ENCODE peak calls at places on chromosome 21, in ten cellular contexts. M is Peyer's patch, A is GM12865, C is progenitor cell of endocrine pancreas, L is AG09309, Q is stomach, N is fibroblast of lung, I is mucosa of descending colon, K is dorsolateral prefrontal cortex, Z is GM06990. X is an unnamed sample.

GRCh38 chr21:37878946-37879660 is 37.2 kb downstream of the KCNJ6 start:
- DNase-seq in M (no peak), A (no peak), C (no peak), L (no peak), Q (no peak), N (peak), I (no peak), K (no peak), Z (no peak), X (peak)

GRCh38 chr21:41580758-41581554 is 73.0 kb upstream of the TMPRSS2 start:
- DNase-seq in M (no peak), A (no peak), C (no peak), L (no peak), Q (peak), N (no peak), I (peak), K (no peak), Z (no peak), X (no peak)

GRCh38 chr21:26912466-26912865 is 54.4 kb downstream of the ADAMTS5 start:
- DNase-seq in M (no peak), A (no peak), C (no peak), L (no peak), Q (no peak), N (no peak), I (no peak), K (no peak), Z (no peak), X (no peak)

GRCh38 chr21:42221581-42222345 is 2.8 kb downstream of the ABCG1 start:
- DNase-seq in M (no peak), A (no peak), C (no peak), L (no peak), Q (peak), N (peak), I (no peak), K (no peak), Z (no peak), X (no peak)

GRCh38 chr21:25911730-25912401 is 177.1 kb downstream of the GABPA start:
- DNase-seq in M (no peak), A (no peak), C (no peak), L (no peak), Q (peak), N (no peak), I (peak), K (peak), Z (no peak), X (no peak)

GRCh38 chr21:42401820-42402251 is 1.9 kb upstream of the UBASH3A start:
- DNase-seq in M (no peak), A (no peak), C (no peak), L (no peak), Q (no peak), N (no peak), I (no peak), K (no peak), Z (no peak), X (no peak)

GRCh38 chr21:36245649-36246048 is 74.3 kb upstream of the MORC3 start:
- DNase-seq in M (no peak), A (no peak), C (no peak), L (no peak), Q (no peak), N (no peak), I (no peak), K (no peak), Z (no peak), X (no peak)

GRCh38 chr21:30138483-30138882 is 28.1 kb downstream of the CLDN17 start:
- DNase-seq in M (no peak), A (no peak), C (no peak), L (no peak), Q (no peak), N (no peak), I (no peak), K (no peak), Z (no peak), X (no peak)

GRCh38 chr21:38985423-38986378 is 180.0 kb downstream of the ETS2 start:
- DNase-seq in M (peak), A (peak), C (no peak), L (peak), Q (peak), N (peak), I (peak), K (no peak), Z (peak), X (peak)

GRCh38 chr21:39048064-39048463 is 135.2 kb downstream of the PSMG1 start:
- DNase-seq in M (no peak), A (no peak), C (no peak), L (no peak), Q (no peak), N (peak), I (no peak), K (no peak), Z (no peak), X (no peak)

GRCh38 chr21:42684109-42684916 is 30.9 kb downstream of the PDE9A start:
- DNase-seq in M (no peak), A (no peak), C (no peak), L (no peak), Q (no peak), N (no peak), I (peak), K (peak), Z (no peak), X (no peak)

GRCh38 chr21:42737969-42738590 is 84.7 kb downstream of the PDE9A start:
- DNase-seq in M (peak), A (no peak), C (no peak), L (no peak), Q (peak), N (peak), I (peak), K (no peak), Z (peak), X (no peak)

GRCh38 chr21:33825898-33826297 is 89.7 kb downstream of the ATP5PO start:
- DNase-seq in M (no peak), A (no peak), C (no peak), L (no peak), Q (no peak), N (peak), I (no peak), K (no peak), Z (no peak), X (peak)

GRCh38 chr21:39518845-39519205 is 67.1 kb downstream of the SH3BGR start:
- DNase-seq in M (no peak), A (no peak), C (no peak), L (peak), Q (no peak), N (peak), I (no peak), K (no peak), Z (no peak), X (peak)

GRCh38 chr21:39647476-39647875 is 34.7 kb downstream of the B3GALT5 start:
- DNase-seq in M (no peak), A (no peak), C (no peak), L (peak), Q (no peak), N (peak), I (no peak), K (no peak), Z (no peak), X (peak)

GRCh38 chr21:33036430-33037162 is 10.9 kb downstream of the OLIG2 start:
- DNase-seq in M (no peak), A (peak), C (no peak), L (peak), Q (peak), N (peak), I (no peak), K (no peak), Z (no peak), X (peak)

GRCh38 chr21:32442566-32443318 is 30.2 kb downstream of the EVA1C start:
- DNase-seq in M (no peak), A (no peak), C (no peak), L (no peak), Q (no peak), N (no peak), I (no peak), K (no peak), Z (no peak), X (no peak)

GRCh38 chr21:45918835-45919467 is 62.6 kb upstream of the COL6A1 start:
- DNase-seq in M (no peak), A (no peak), C (no peak), L (no peak), Q (no peak), N (no peak), I (peak), K (no peak), Z (no peak), X (no peak)

GRCh38 chr21:33152228-33153130 is 77.3 kb upstream of the IFNAR2 start:
- DNase-seq in M (no peak), A (no peak), C (no peak), L (no peak), Q (no peak), N (no peak), I (no peak), K (peak), Z (no peak), X (no peak)

GRCh38 chr21:41361053-41361785 is 608 bp upstream of the MX2 start:
- DNase-seq in M (no peak), A (no peak), C (no peak), L (no peak), Q (no peak), N (no peak), I (peak), K (no peak), Z (no peak), X (no peak)

GRCh38 chr21:29989634-29990234 is 49.9 kb upstream of the GRIK1 start:
- DNase-seq in M (no peak), A (no peak), C (no peak), L (no peak), Q (no peak), N (peak), I (no peak), K (no peak), Z (no peak), X (no peak)

GRCh38 chr21:41566500-41567014 is 58.6 kb upstream of the TMPRSS2 start:
- DNase-seq in M (no peak), A (no peak), C (no peak), L (no peak), Q (no peak), N (no peak), I (peak), K (no peak), Z (no peak), X (no peak)

GRCh38 chr21:31103571-31104265 is 65.4 kb upstream of the KRTAP19-8 start:
- DNase-seq in M (no peak), A (no peak), C (no peak), L (no peak), Q (no peak), N (no peak), I (no peak), K (no peak), Z (no peak), X (no peak)

GRCh38 chr21:36966846-36967657 is 583 bp upstream of the HLCS start:
- DNase-seq in M (peak), A (no peak), C (no peak), L (no peak), Q (no peak), N (peak), I (no peak), K (peak), Z (no peak), X (no peak)

GRCh38 chr21:45998276-45998701 is 16.7 kb downstream of the COL6A1 start:
- DNase-seq in M (peak), A (no peak), C (no peak), L (no peak), Q (peak), N (no peak), I (no peak), K (no peak), Z (no peak), X (no peak)

GRCh38 chr21:31634993-31635392 is 24.5 kb upstream of the SOD1 start:
- DNase-seq in M (no peak), A (peak), C (no peak), L (no peak), Q (no peak), N (no peak), I (no peak), K (no peak), Z (no peak), X (no peak)

GRCh38 chr21:43767980-43768867 is 7.9 kb downstream of the CSTB start:
- DNase-seq in M (no peak), A (no peak), C (no peak), L (peak), Q (peak), N (peak), I (peak), K (no peak), Z (no peak), X (peak)

GRCh38 chr21:20970691-20971090 is 27.5 kb upstream of the NCAM2 start:
- DNase-seq in M (no peak), A (no peak), C (no peak), L (no peak), Q (no peak), N (no peak), I (no peak), K (no peak), Z (no peak), X (no peak)

GRCh38 chr21:25934771-25935224 is 200.0 kb downstream of the GABPA start:
- DNase-seq in M (no peak), A (peak), C (no peak), L (peak), Q (peak), N (peak), I (no peak), K (no peak), Z (peak), X (peak)

GRCh38 chr21:45950740-45951515 is 30.6 kb upstream of the COL6A1 start:
- DNase-seq in M (no peak), A (no peak), C (no peak), L (no peak), Q (peak), N (peak), I (no peak), K (no peak), Z (no peak), X (peak)

GRCh38 chr21:33236799-33237198 is 7.1 kb downstream of the IFNAR2 start:
- DNase-seq in M (no peak), A (no peak), C (no peak), L (no peak), Q (no peak), N (peak), I (no peak), K (no peak), Z (no peak), X (no peak)

GRCh38 chr21:42079939-42080787 is 9.0 kb downstream of the UMODL1 start:
- DNase-seq in M (no peak), A (no peak), C (no peak), L (no peak), Q (no peak), N (no peak), I (no peak), K (no peak), Z (no peak), X (no peak)

GRCh38 chr21:32733356-32733755 is 5.5 kb upstream of the SYNJ1 start:
- DNase-seq in M (no peak), A (no peak), C (no peak), L (no peak), Q (no peak), N (no peak), I (no peak), K (no peak), Z (no peak), X (no peak)

GRCh38 chr21:39150316-39150715 is 32.9 kb downstream of the PSMG1 start:
- DNase-seq in M (no peak), A (no peak), C (no peak), L (no peak), Q (no peak), N (no peak), I (no peak), K (no peak), Z (no peak), X (no peak)

GRCh38 chr21:42991992-42992740 is 17.8 kb downstream of the PKNOX1 start:
- DNase-seq in M (no peak), A (peak), C (no peak), L (no peak), Q (no peak), N (peak), I (no peak), K (no peak), Z (no peak), X (peak)

GRCh38 chr21:31473685-31474345 is 129.8 kb upstream of the TIAM1 start:
- DNase-seq in M (no peak), A (no peak), C (no peak), L (no peak), Q (no peak), N (no peak), I (no peak), K (no peak), Z (no peak), X (no peak)

GRCh38 chr21:14046401-14046800 is 164.4 kb downstream of the LIPI start:
- DNase-seq in M (no peak), A (no peak), C (no peak), L (no peak), Q (no peak), N (no peak), I (no peak), K (no peak), Z (no peak), X (peak)

GRCh38 chr21:46096596-46096981 is 1.3 kb upstream of the COL6A2 start:
- DNase-seq in M (no peak), A (no peak), C (no peak), L (no peak), Q (no peak), N (no peak), I (peak), K (no peak), Z (no peak), X (no peak)

GRCh38 chr21:17512245-17513213 is at the start of gene CXADR:
- DNase-seq in M (peak), A (peak), C (peak), L (no peak), Q (peak), N (peak), I (peak), K (peak), Z (peak), X (no peak)

GRCh38 chr21:17514124-17514481 is 1.3 kb downstream of the CXADR start:
- DNase-seq in M (no peak), A (no peak), C (no peak), L (no peak), Q (no peak), N (no peak), I (no peak), K (no peak), Z (no peak), X (no peak)

GRCh38 chr21:17519208-17519738 is 6.4 kb downstream of the CXADR start:
- DNase-seq in M (no peak), A (no peak), C (no peak), L (no peak), Q (no peak), N (no peak), I (no peak), K (no peak), Z (no peak), X (no peak)

GRCh38 chr21:17513214-17514123 is 626 bp downstream of the CXADR start:
- DNase-seq in M (no peak), A (peak), C (no peak), L (no peak), Q (peak), N (peak), I (no peak), K (peak), Z (peak), X (no peak)
- TF ChIP-seq CTCF in M (no peak), A (no peak), C (peak), L (no peak), Q (no peak), N (no peak), I (no peak), K (no peak), Z (no peak), X (no peak)

GRCh38 chr21:44872266-44872567 is 1.3 kb downstream of the PTTG1IP start:
- DNase-seq in M (no peak), A (no peak), C (no peak), L (no peak), Q (no peak), N (no peak), I (no peak), K (no peak), Z (no peak), X (no peak)
- TF ChIP-seq CTCF in M (no peak), A (no peak), C (peak), L (no peak), Q (no peak), N (no peak), I (no peak), K (no peak), Z (no peak), X (no peak)

DNA sequence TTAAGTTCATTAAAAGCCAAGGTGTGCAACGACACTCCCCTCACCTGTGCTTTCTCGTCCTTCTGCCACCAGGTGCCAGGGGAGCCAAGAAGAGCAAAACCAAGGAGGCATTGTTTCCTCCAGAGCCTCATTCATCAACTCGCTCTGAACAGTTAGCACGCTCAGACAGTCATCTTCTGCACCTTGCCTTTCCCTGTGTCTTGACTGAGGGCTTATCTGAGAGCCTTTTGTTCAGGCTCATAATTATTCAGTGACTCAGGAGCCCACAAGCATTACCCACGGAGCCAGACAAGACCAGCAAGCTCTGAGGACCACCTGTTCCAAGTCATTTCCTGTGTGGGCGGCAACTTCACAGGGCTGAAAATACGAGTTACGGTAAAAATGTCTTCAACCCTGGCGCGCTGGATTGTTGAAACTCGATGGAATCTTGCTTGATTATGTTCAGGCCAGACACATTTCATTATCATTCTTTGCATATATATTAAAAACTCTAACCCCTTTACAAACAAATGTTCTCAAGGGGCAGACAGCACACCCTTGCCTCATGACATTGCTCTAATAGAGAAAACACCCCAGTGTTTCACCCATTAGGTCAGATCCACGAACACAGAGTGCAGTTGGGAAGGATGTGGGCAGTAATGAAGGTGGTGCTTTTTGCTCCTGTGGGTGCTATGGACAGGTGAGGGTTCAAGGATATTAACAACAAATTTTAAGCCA is 89.7 kb upstream of the RUNX1 start:
- DNase-seq in M (peak), A (peak), C (no peak), L (no peak), Q (no peak), N (peak), I (no peak), K (no peak), Z (peak), X (peak)
- TF ChIP-seq CTCF in M (no peak), A (no peak), C (no peak), L (no peak), Q (no peak), N (no peak), I (no peak), K (no peak), Z (no peak), X (no peak)

DNA sequence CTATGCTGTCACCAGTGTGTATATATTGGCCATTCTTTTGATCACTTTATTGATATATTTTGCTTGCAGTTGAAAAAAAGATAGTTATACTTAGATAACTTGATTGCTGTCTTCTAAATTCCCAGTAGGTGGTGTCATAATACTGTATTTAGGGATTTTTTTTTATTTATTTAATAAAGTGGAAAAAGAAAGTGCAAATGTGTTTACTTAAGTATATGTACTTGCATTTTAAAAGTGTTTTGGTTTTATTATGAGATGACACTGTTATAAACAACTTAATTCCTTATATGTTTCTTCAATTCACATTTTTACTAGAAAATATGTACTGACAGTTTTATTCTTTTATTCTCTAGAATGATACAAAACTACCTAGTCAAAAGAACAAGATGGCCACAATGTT is 164.8 kb downstream of the USP25 start:
- DNase-seq in M (no peak), A (no peak), C (no peak), L (no peak), Q (no peak), N (peak), I (no peak), K (no peak), Z (no peak), X (peak)
- TF ChIP-seq CTCF in M (no peak), A (no peak), C (peak), L (peak), Q (no peak), N (peak), I (no peak), K (peak), Z (no peak), X (peak)